ENCODE peak calls at places on chromosomes 5 and 9, in four cellular contexts. T, Y, K and F are unnamed samples. For H3K9me3, the result is how much of the 10 kb centered on the place peaks cover.

GRCh38 chr5:14768838-14769365 is 102.7 kb downstream of the ANKH start:
- DNase-seq in T (no peak), K (no peak), Y (no peak), F (no peak)

GRCh38 chr9:89731262-89731980 is 126.6 kb downstream of the GADD45G start:
- DNase-seq in T (no peak), Y (no peak), K (no peak), F (no peak)

GRCh38 chr9:111531716-111532115 is 6.7 kb downstream of the ZNF483 start:
- DNase-seq in Y (no peak), K (no peak), T (no peak), F (no peak)

GRCh38 chr9:117343416-117343815 is 71.4 kb downstream of the ASTN2 start:
- DNase-seq in Y (no peak), K (no peak), T (no peak), F (no peak)

GRCh38 chr5:154196955-154197652 is 6.6 kb downstream of the GALNT10 start:
- DNase-seq in T (peak), K (no peak), Y (no peak), F (no peak)

GRCh38 chr9:15403155-15403554 is 19.5 kb upstream of the SNAPC3 start:
- DNase-seq in K (no peak), Y (no peak), T (peak), F (no peak)

GRCh38 chr9:120713257-120714087 is 798 bp downstream of the MEGF9 start:
- DNase-seq in Y (no peak), K (peak), T (no peak), F (peak)

GRCh38 chr5:72377920-72378635 is 57.9 kb downstream of the PTCD2 start:
- DNase-seq in K (no peak), Y (no peak), T (no peak), F (peak)

GRCh38 chr5:86999951-87000350 is 267.7 kb upstream of the RASA1 start:
- DNase-seq in K (no peak), T (no peak), Y (no peak), F (no peak)

GRCh38 chr9:125829743-125830142 is 82.6 kb downstream of the PBX3 start:
- DNase-seq in K (no peak), Y (no peak), T (no peak), F (no peak)

GRCh38 chr9:6845881-6846280 is 88.1 kb downstream of the KDM4C start:
- DNase-seq in K (no peak), Y (no peak), T (peak), F (no peak)

GRCh38 chr5:36635721-36636390 is 29.4 kb downstream of the SLC1A3 start:
- DNase-seq in K (no peak), Y (no peak), T (no peak), F (no peak)

GRCh38 chr5:102306121-102306520 is 10.0 kb upstream of the SLCO4C1 start:
- DNase-seq in Y (no peak), K (no peak), T (no peak), F (no peak)

GRCh38 chr5:107666051-107666655 is 4.6 kb downstream of the EFNA5 start:
- DNase-seq in K (no peak), T (no peak), Y (no peak), F (no peak)

GRCh38 chr9:36316629-36317317 is 58.5 kb upstream of the GNE start:
- DNase-seq in K (no peak), Y (peak), T (no peak), F (no peak)

GRCh38 chr9:99340281-99340680 is 118.2 kb downstream of the SEC61B start:
- DNase-seq in K (no peak), T (no peak), Y (no peak), F (no peak)

GRCh38 chr9:132019702-132020101 is 60.0 kb downstream of the MED27 start:
- DNase-seq in K (no peak), Y (no peak), T (no peak), F (no peak)

GRCh38 chr5:117788596-117788995 is 1199.8 kb downstream of the DTWD2 start:
- DNase-seq in T (peak), K (no peak), Y (no peak), F (no peak)

GRCh38 chr9:19975499-19975898 is 186.7 kb upstream of the SLC24A2 start:
- DNase-seq in Y (no peak), K (no peak), T (no peak), F (no peak)

GRCh38 chr5:96876292-96876850 is at the start of gene ERAP2:
- DNase-seq in K (no peak), T (peak), Y (no peak), F (no peak)
- TF ChIP-seq POLR2A in K (no peak), T (no peak), Y (no peak), F (no peak)

GRCh38 chr5:41457094-41457493 is 53.3 kb downstream of the PLCXD3 start:
- DNase-seq in K (no peak), Y (no peak), T (no peak), F (no peak)

GRCh38 chr5:41457942-41458341 is 52.5 kb downstream of the PLCXD3 start:
- DNase-seq in Y (no peak), T (no peak), K (no peak), F (no peak)

GRCh38 chr5:41447761-41448510 is 62.5 kb downstream of the PLCXD3 start:
- DNase-seq in Y (no peak), K (no peak), T (no peak), F (no peak)

GRCh38 chr5:41452506-41452905 is 57.9 kb downstream of the PLCXD3 start:
- DNase-seq in Y (no peak), T (no peak), K (no peak), F (no peak)
- H3K9me3 ChIP-seq in Y (under half), T (under half), K (under half), F (under half)

GRCh38 chr5:65982635-65983034 is 56.3 kb downstream of the ERBIN start:
- DNase-seq in K (no peak), T (no peak), Y (no peak), F (no peak)
- TF ChIP-seq POLR2A in K (no peak), T (no peak), Y (no peak), F (no peak)

GRCh38 chr5:23466401-23466886 is 41.0 kb upstream of the PRDM9 start:
- DNase-seq in T (peak), Y (no peak), K (no peak), F (no peak)
- H3K9me3 ChIP-seq in T (under half), Y (under half), K (under half), F (under half)